ENCODE peak calls at places on chromosomes 13 and 19, in seven cellular contexts. L, W, P, D, Z, V and F are unnamed samples. For H4K20me1, the result is how much of the 10 kb centered on the place peaks cover.

GRCh38 chr19:29325241-29325975 is 112.5 kb upstream of the UQCRFS1 start:
- DNase-seq in V (no peak), Z (no peak), D (no peak), P (no peak), W (no peak), L (no peak), F (no peak)

GRCh38 chr13:113791761-113792160 is 32.7 kb downstream of the TMEM255B start:
- DNase-seq in P (no peak), Z (no peak), W (no peak), V (no peak), D (no peak), L (no peak), F (no peak)

GRCh38 chr13:76709851-76710250 is 176.4 kb downstream of the KCTD12 start:
- DNase-seq in V (no peak), L (no peak), W (no peak), D (no peak), P (no peak), Z (no peak), F (no peak)

GRCh38 chr13:113176292-113176691 is 17.8 kb downstream of the PROZ start:
- DNase-seq in D (no peak), P (no peak), Z (no peak), L (no peak), W (no peak), V (no peak), F (no peak)

GRCh38 chr13:57557979-57558529 is 73.5 kb upstream of the PCDH17 start:
- DNase-seq in D (peak), P (peak), Z (no peak), V (no peak), W (no peak), L (no peak), F (peak)

GRCh38 chr19:39428309-39429112 is 7.2 kb downstream of the RPS16 start:
- DNase-seq in Z (no peak), L (no peak), W (no peak), P (no peak), V (no peak), D (peak), F (peak)

GRCh38 chr19:43618921-43619261 is 538 bp downstream of the ZNF428 start:
- DNase-seq in Z (no peak), P (peak), D (peak), W (peak), V (peak), L (no peak), F (peak)

GRCh38 chr13:69168436-69168835 is 939.2 kb upstream of the ATXN8OS start:
- DNase-seq in Z (no peak), L (no peak), W (no peak), D (no peak), V (no peak), P (no peak), F (no peak)

GRCh38 chr19:43625918-43626579 is 6.6 kb upstream of the ZNF428 start:
- DNase-seq in W (peak), V (no peak), D (no peak), L (no peak), Z (no peak), P (peak), F (no peak)

GRCh38 chr19:51097166-51097736 is 11.0 kb downstream of the CTU1 start:
- DNase-seq in Z (peak), L (no peak), W (peak), D (peak), P (peak), V (no peak), F (peak)

GRCh38 chr13:30037766-30038165 is 187.3 kb upstream of the UBL3 start:
- DNase-seq in Z (no peak), V (no peak), D (no peak), P (no peak), W (no peak), L (no peak), F (no peak)

GRCh38 chr19:48568345-48568886 is 16.4 kb downstream of the SULT2B1 start:
- DNase-seq in L (no peak), V (no peak), W (peak), D (peak), Z (peak), P (peak), F (peak)

GRCh38 chr19:46408611-46409039 is 4.7 kb downstream of the CCDC8 start:
- DNase-seq in D (peak), W (no peak), V (no peak), L (no peak), P (no peak), Z (no peak), F (no peak)

GRCh38 chr19:39865953-39866352 is 19.8 kb upstream of the FBL start:
- DNase-seq in V (no peak), L (no peak), P (no peak), Z (no peak), W (no peak), D (no peak), F (no peak)

GRCh38 chr19:38975214-38975860 is at the start of gene FBXO17:
- DNase-seq in W (peak), D (peak), L (no peak), Z (no peak), P (peak), V (no peak), F (peak)

GRCh38 chr19:49690656-49691242 is at the start of gene CPT1C:
- DNase-seq in V (no peak), Z (no peak), D (no peak), P (peak), L (peak), W (no peak), F (peak)

GRCh38 chr19:50896591-50897190 is 14.5 kb downstream of the KLK4 start:
- DNase-seq in P (no peak), L (no peak), V (peak), D (peak), Z (peak), W (peak), F (no peak)

GRCh38 chr13:52646967-52647366 is 4.7 kb downstream of the HNRNPA1L2 start:
- DNase-seq in P (no peak), Z (no peak), D (no peak), W (no peak), V (no peak), L (no peak), F (no peak)

DNA sequence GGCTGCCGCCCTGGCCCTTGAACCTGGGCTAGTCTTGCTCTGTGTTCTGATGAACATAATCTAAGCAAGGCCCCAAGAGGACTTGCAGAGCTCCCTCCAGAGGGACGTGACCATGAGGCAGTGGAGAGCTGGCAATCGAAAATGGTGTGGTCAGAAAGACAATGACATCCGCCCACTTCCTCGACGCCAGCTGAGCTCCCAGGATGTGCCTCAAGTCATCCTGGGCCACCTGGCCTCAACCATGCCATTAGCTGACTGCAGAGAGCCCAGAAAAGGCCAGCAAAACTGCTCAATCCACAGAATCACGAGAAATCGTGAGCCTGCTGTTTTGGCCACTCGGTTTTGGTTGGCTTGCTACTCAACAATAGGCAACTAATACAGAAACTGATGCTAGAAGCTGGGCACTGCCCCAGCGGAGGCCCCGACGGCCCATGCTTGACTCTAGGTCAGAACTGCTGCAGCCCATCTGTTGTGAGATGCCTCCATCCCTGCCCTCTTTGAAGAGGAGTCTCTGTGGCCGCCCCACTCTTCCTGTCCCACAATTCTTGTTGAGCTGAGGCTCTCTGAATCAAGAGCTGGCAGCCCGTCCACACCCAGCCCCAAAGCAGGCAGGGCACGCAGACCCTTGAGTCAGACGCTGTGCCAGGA is 53.3 kb downstream of the STK24 start:
- DNase-seq in Z (no peak), W (no peak), D (no peak), P (no peak), L (no peak), V (peak), F (no peak)
- H4K20me1 ChIP-seq in Z (under half), W (under half), D (half or more), P (half or more), L (half or more), V (under half), F (under half)

DNA sequence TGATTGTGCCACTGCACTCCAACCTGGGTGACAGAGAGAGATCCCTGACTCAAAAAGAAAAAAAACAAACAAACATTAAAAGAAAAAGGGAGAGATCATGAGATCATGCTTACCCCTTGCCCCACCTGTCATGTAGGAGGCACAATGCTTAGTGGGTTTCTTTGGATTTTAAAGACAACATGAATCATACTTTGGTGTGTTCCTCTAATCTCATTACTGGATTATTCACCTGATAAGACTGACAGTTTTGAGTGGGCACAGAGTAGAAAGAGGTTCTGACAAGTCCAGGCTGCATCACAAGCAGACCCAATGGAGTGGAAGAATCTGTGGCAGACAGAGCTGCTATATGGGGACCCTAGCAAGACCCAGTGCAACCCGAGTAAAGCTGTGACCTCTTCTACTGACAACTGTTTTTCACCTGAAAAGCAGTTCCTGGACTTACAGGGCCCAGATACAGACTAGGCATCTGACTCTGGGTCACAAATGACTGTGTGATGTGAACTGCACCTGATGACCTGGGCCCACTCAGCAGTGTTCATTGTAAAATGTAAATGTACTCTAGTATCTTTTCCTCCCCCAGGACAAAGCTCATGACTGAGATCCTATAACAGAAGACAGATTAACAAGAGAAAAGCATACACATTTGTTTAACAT is 28.9 kb upstream of the USP12 start:
- DNase-seq in V (no peak), D (no peak), P (no peak), Z (no peak), L (no peak), W (no peak), F (no peak)
- H2AFZ ChIP-seq in V (no peak), D (no peak), P (no peak), Z (no peak), L (no peak), W (no peak), F (no peak)

GRCh38 chr13:78382481-78382880 is 220.9 kb downstream of the POU4F1 start:
- DNase-seq in V (no peak), L (no peak), W (no peak), Z (no peak), D (no peak), P (no peak), F (no peak)
- TF ChIP-seq MAX in V (no peak), L (no peak), W (no peak), Z (no peak), D (no peak), P (no peak), F (no peak)

GRCh38 chr19:45101796-45102195 is 8.8 kb downstream of the PPP1R37 start:
- DNase-seq in D (no peak), V (no peak), L (no peak), Z (no peak), P (no peak), W (no peak), F (no peak)
- H4K20me1 ChIP-seq in D (under half), V (under half), L (half or more), Z (under half), P (half or more), W (half or more), F (under half)

GRCh38 chr13:87168390-87168789 is 502.8 kb upstream of the SLITRK5 start:
- DNase-seq in V (no peak), Z (no peak), W (no peak), D (no peak), L (no peak), P (no peak), F (no peak)
- H2AFZ ChIP-seq in V (no peak), Z (no peak), W (no peak), D (no peak), L (peak), P (no peak), F (no peak)

GRCh38 chr19:6677924-6678689 is 8.1 kb upstream of the TNFSF14 start:
- DNase-seq in W (peak), L (no peak), D (no peak), Z (no peak), V (no peak), P (peak), F (no peak)
- TF ChIP-seq MAX in W (peak), L (no peak), D (no peak), Z (no peak), V (no peak), P (no peak), F (no peak)

DNA sequence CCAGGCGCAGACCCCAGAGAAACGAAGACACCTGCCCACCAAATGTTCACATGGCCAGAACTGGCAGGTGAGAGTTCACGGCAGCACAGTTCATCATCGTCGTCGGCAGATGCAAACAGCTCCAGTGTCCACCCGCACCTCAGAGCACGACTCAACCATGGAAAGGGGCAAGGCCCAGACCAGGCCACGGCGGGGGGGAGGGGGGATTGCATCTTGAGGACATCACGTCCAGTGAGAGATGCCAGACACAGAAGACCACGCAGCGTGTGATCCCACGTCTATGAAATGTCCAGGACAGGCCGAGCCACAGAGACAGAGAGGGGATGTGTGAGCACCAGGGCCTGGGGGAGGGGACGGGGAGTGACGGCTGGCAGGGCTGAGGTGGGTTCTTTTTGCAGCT is 7.3 kb downstream of the RNF126 start:
- DNase-seq in Z (no peak), D (no peak), V (no peak), P (no peak), L (no peak), W (no peak), F (no peak)
- H4K20me1 ChIP-seq in Z (under half), D (half or more), V (under half), P (half or more), L (half or more), W (under half), F (under half)

DNA sequence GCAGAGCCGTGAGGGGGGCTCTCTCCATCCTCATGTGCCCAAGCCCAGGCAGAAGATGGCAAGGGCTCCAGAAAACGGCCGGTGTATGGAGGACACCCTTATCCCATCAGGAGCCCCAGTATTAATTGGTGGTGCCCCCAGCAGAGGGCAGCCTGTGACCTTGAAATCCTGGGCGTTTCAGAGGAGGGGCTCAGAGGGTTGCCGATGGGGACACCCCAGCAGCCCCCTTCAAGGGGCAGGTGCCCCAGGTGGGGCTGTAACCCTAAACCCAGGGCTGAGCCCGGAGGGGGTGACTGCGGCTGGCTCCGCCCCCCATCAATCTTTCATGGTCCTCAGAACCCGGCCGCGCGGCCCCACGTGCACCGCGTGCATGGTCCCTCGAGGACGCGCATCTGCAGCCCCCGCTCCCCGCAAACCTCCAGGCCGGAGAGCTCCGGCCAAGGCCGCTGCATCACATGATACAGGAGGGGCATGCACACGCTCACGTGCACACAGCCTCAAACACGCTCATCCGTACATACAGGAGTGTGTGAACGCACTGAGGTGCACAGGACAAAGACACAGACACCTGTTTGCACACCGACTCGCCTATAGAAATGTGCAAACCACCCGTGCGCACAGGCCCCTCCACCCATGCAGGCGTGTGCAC is 959 bp downstream of the RAB3A start:
- DNase-seq in D (no peak), L (no peak), W (peak), Z (no peak), P (peak), V (no peak), F (no peak)
- H2AFZ ChIP-seq in D (no peak), L (no peak), W (peak), Z (no peak), P (peak), V (peak), F (no peak)